ENCODE peak calls at places on chromosomes 2 and 18, in five cellular contexts. X, F, S, K and Y are unnamed samples.

GRCh38 chr18:24181806-24182205 is 42.9 kb downstream of the CABYR start:
- DNase-seq in S (no peak), X (no peak), K (no peak), F (no peak), Y (no peak)

GRCh38 chr2:200121931-200122330 is 166.5 kb downstream of the MAIP1 start:
- DNase-seq in F (no peak), K (no peak), S (no peak), X (no peak), Y (no peak)

GRCh38 chr18:70973626-70974025 is 684.8 kb downstream of the SOCS6 start:
- DNase-seq in K (no peak), F (no peak), S (no peak), X (no peak), Y (no peak)

GRCh38 chr18:29172151-29173015 is 995.5 kb upstream of the CDH2 start:
- DNase-seq in F (no peak), K (no peak), S (no peak), X (no peak), Y (no peak)

GRCh38 chr2:46954951-46955571 is 39.5 kb upstream of the MCFD2 start:
- DNase-seq in X (no peak), K (no peak), F (peak), S (no peak), Y (no peak)

GRCh38 chr18:44943201-44943881 is 262.7 kb downstream of the SETBP1 start:
- DNase-seq in S (no peak), X (peak), F (no peak), K (no peak), Y (no peak)

GRCh38 chr2:205609036-205609607 is 73.2 kb upstream of the NRP2 start:
- DNase-seq in K (no peak), F (no peak), S (no peak), X (no peak), Y (no peak)

GRCh38 chr2:33441235-33441810 is 35.1 kb upstream of the RASGRP3 start:
- DNase-seq in K (peak), X (peak), S (peak), F (peak), Y (peak)

GRCh38 chr2:18752022-18752493 is 162.7 kb upstream of the NT5C1B start:
- DNase-seq in X (no peak), F (peak), S (no peak), K (no peak), Y (no peak)

GRCh38 chr2:195732569-195732968 is 75.5 kb downstream of the SLC39A10 start:
- DNase-seq in X (no peak), S (no peak), F (no peak), K (no peak), Y (no peak)

GRCh38 chr2:1777156-1777555 is 32.8 kb upstream of the PXDN start:
- DNase-seq in F (no peak), X (no peak), S (no peak), K (no peak), Y (no peak)

GRCh38 chr18:2900742-2901404 is 54.1 kb downstream of the EMILIN2 start:
- DNase-seq in F (no peak), X (no peak), K (no peak), S (no peak), Y (no peak)

GRCh38 chr18:5895300-5895885 is at the start of gene TMEM200C:
- DNase-seq in X (peak), S (no peak), K (peak), F (no peak), Y (no peak)

GRCh38 chr2:38080346-38080745 is 4.4 kb upstream of the CYP1B1 start:
- DNase-seq in S (no peak), K (no peak), X (no peak), F (no peak), Y (no peak)

GRCh38 chr2:219398721-219399333 is 11.1 kb upstream of the DNPEP start:
- DNase-seq in S (no peak), F (peak), K (no peak), X (no peak), Y (no peak)

GRCh38 chr2:112749755-112750559 is 14.5 kb downstream of the CKAP2L start:
- DNase-seq in X (peak), S (no peak), F (peak), K (peak), Y (peak)

GRCh38 chr18:68676913-68677312 is 38.0 kb downstream of the TMX3 start:
- DNase-seq in S (no peak), K (peak), F (no peak), X (no peak), Y (no peak)

GRCh38 chr2:130377491-130377890 is 21.6 kb downstream of the PTPN18 start:
- DNase-seq in K (no peak), S (no peak), F (no peak), X (no peak), Y (no peak)

GRCh38 chr2:1236596-1236995 is 176.7 kb upstream of the TPO start:
- DNase-seq in X (no peak), K (no peak), F (no peak), S (no peak), Y (no peak)

GRCh38 chr18:5939801-5940667 is 44.7 kb upstream of the TMEM200C start:
- DNase-seq in K (no peak), F (no peak), S (no peak), X (no peak), Y (no peak)

GRCh38 chr18:63074987-63075404 is 244.6 kb downstream of the BCL2 start:
- DNase-seq in X (peak), S (peak), F (peak), K (peak), Y (peak)
- H3K27ac ChIP-seq in X (peak), S (no peak), F (no peak), K (peak), Y (no peak)

GRCh38 chr2:178333851-178334250 is 117.1 kb downstream of the PRKRA start:
- DNase-seq in K (no peak), F (no peak), S (no peak), X (no peak), Y (no peak)
- H3K27ac ChIP-seq in K (no peak), F (no peak), S (no peak), X (no peak), Y (no peak)

GRCh38 chr2:105770162-105770561 is 25.4 kb downstream of the NCK2 start:
- DNase-seq in S (no peak), F (no peak), K (no peak), X (no peak), Y (no peak)
- H3K27ac ChIP-seq in S (no peak), F (no peak), K (no peak), X (no peak), Y (no peak)

GRCh38 chr2:216012133-216012829 is 1.1 kb downstream of the MREG start:
- DNase-seq in X (no peak), F (peak), K (no peak), S (no peak), Y (no peak)
- H3K27ac ChIP-seq in X (no peak), F (peak), K (no peak), S (peak), Y (no peak)